ENCODE peak calls at places on chromosomes 3 and 15, in five cellular contexts. O, S, G, P and Y are unnamed samples.

GRCh38 chr3:32952369-32953067 is 1.1 kb downstream of the CCR4 start:
- ATAC-seq in O (no peak), S (no peak), G (no peak), P (no peak), Y (no peak)

GRCh38 chr3:18436213-18436612 is 11.1 kb upstream of the SATB1 start:
- ATAC-seq in O (no peak), S (no peak), G (no peak), P (no peak), Y (no peak)

GRCh38 chr15:41838400-41838897 is at the start of gene PLA2G4B:
- ATAC-seq in O (peak), S (no peak), G (peak), P (no peak), Y (no peak)

GRCh38 chr3:127781411-127782001 is 40.8 kb downstream of the MGLL start:
- ATAC-seq in O (no peak), S (no peak), G (no peak), P (no peak), Y (peak)

GRCh38 chr15:74434260-74434915 is 630 bp upstream of the SEMA7A start:
- ATAC-seq in O (no peak), S (peak), G (peak), P (no peak), Y (no peak)

GRCh38 chr3:195394700-195395099 is 48.1 kb downstream of the ACAP2 start:
- ATAC-seq in O (no peak), S (no peak), G (no peak), P (no peak), Y (no peak)

GRCh38 chr3:115836944-115837343 is 213.6 kb downstream of the GAP43 start:
- ATAC-seq in O (no peak), S (no peak), G (peak), P (no peak), Y (no peak)

GRCh38 chr15:67126551-67127333 is 61.3 kb downstream of the SMAD3 start:
- ATAC-seq in O (no peak), S (peak), G (no peak), P (peak), Y (no peak)

GRCh38 chr3:188439080-188439479 is 285.1 kb downstream of the LPP start:
- ATAC-seq in O (no peak), S (no peak), G (no peak), P (no peak), Y (peak)

GRCh38 chr3:179681492-179682263 is 28.8 kb downstream of the USP13 start:
- ATAC-seq in O (no peak), S (no peak), G (no peak), P (peak), Y (no peak)

GRCh38 chr3:7546219-7546618 is 685.3 kb downstream of the GRM7 start:
- ATAC-seq in O (no peak), S (no peak), G (peak), P (no peak), Y (no peak)

GRCh38 chr3:141386080-141386594 is 17.8 kb downstream of the ZBTB38 start:
- ATAC-seq in O (no peak), S (no peak), G (no peak), P (no peak), Y (no peak)

GRCh38 chr15:72168131-72168825 is 29.3 kb downstream of the GRAMD2A start:
- ATAC-seq in O (peak), S (peak), G (no peak), P (no peak), Y (no peak)

GRCh38 chr3:193897288-193897687 is 238.7 kb upstream of the HES1 start:
- ATAC-seq in O (no peak), S (no peak), G (no peak), P (no peak), Y (peak)

DNA sequence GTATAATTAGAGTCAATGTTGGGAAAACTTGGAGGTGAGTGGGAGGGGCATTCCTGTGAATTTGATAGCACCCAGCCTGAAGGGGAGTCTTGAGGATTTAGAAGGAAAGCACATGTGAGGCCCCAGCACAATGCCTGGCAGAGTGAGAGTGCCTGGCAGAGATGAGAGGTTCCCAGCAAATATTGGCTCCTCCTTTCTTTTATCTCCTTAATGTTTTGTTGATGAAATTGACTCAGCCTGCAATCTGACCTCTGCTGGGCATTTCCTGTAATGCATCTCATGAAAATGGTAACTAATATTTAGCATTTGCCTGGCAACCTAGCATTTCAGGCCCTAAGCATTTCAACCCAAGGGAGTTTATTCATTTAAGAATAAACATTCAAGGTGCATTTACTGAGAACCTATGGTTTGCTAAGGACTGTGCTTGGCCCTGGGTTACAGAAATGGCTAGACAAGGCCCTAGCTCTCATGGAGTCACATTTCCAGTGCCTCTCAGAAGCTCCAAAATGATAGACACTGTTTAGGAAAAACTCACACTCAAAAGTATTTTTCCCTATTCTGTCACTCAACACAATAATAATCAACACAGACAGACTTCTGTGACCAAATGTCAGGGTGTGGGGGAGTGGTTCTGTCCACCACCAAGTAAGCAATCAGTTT is 19.0 kb downstream of the PDHB start:
- ATAC-seq in O (peak), S (peak), G (peak), P (peak), Y (peak)
- TF ChIP-seq POLR2AphosphoS5 in O (no peak), S (no peak), G (no peak), P (no peak), Y (peak)

GRCh38 chr15:70017025-70017424 is 80.7 kb downstream of the TLE3 start:
- ATAC-seq in O (no peak), S (no peak), G (no peak), P (no peak), Y (no peak)

GRCh38 chr15:70020229-70020628 is 77.5 kb downstream of the TLE3 start:
- ATAC-seq in O (no peak), S (no peak), G (no peak), P (no peak), Y (no peak)

GRCh38 chr15:70018646-70019600 is 78.8 kb downstream of the TLE3 start:
- ATAC-seq in O (no peak), S (no peak), G (no peak), P (no peak), Y (no peak)

GRCh38 chr15:70016511-70016994 is 81.2 kb downstream of the TLE3 start:
- ATAC-seq in O (no peak), S (no peak), G (no peak), P (no peak), Y (no peak)

GRCh38 chr15:70017796-70018195 is 79.9 kb downstream of the TLE3 start:
- ATAC-seq in O (no peak), S (no peak), G (no peak), P (no peak), Y (no peak)
- H3K4me3 ChIP-seq in O (no peak), S (no peak), G (no peak), P (no peak), Y (no peak)

GRCh38 chr15:81914734-81915234 is 131.0 kb downstream of the MEX3B start:
- ATAC-seq in O (no peak), S (no peak), G (no peak), P (no peak), Y (no peak)
- TF ChIP-seq POLR2AphosphoS5 in O (no peak), S (no peak), G (no peak), P (no peak), Y (no peak)

DNA sequence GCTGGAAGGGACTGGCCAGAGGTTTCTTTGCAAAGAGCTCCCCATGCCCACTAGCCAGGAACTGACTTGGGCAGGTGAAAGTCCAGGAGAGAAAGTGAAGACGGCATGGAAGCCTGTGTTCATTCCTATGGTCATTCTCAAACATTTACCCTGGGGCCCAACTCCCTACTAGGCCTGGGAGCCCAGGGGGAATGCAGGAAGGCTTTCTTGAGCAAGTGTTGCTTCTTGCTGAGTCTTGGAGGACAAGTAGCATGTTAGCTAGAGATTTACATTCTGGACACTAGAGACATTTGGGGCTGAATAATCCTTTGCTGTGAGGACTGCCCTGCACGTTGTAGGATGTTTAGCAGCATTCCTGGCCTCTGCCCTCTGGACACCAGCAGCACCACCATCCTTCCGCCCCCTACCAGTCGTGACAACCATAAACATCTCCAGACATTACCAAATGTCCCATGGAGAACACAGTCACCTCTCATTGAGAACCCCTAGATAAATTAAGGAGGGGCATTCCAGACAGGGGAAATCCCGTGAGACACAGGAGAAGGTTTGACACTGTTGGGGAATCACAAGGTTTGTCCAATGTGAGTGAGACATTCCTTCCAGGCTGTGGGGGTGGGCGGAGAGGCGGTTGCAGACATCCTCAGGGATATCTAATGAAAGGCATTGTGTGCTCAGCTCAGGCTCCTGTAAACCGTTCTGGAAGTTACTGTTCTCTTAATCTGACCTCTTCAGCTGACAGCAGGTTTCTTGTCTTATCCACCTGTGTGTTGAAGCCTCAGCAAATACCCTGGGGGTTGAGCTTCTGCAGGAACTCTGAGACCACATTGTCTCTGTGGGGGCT is 236.2 kb downstream of the TLE3 start:
- ATAC-seq in O (no peak), S (no peak), G (no peak), P (peak), Y (no peak)
- H3K4me3 ChIP-seq in O (no peak), S (no peak), G (no peak), P (no peak), Y (no peak)

DNA sequence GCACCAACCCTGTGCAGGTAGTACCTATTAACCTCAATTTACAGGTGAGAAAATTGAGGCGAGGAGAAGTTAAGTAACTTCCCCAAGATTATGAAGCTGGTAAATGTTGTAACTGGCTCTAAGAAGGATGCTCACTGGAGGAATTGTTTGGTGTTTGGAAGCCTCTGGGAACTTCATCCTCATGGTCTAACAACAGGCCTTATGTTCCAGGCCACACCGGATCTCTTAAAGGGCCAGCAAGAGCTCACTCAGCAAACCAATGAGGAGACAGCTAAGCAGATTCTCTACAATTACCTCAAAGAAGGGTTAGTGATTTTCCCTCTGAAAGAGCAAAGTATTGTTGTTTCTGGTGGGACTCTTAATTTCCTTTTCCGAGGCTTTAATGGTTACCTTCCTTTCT is 63.9 kb downstream of the CGNL1 start:
- ATAC-seq in O (no peak), S (no peak), G (no peak), P (no peak), Y (no peak)
- TF ChIP-seq POLR2AphosphoS5 in O (no peak), S (no peak), G (no peak), P (no peak), Y (no peak)

GRCh38 chr3:99545941-99546580 is 92.3 kb upstream of the COL8A1 start:
- ATAC-seq in O (peak), S (no peak), G (no peak), P (no peak), Y (no peak)
- H3K4me3 ChIP-seq in O (no peak), S (no peak), G (no peak), P (no peak), Y (no peak)